ENCODE peak calls at places on chromosomes 12 and 14, in ten cellular contexts. T is Calu3, H is stomach, Z is upper lobe of right lung, K is left ventricle myocardium inferior, Y is WERI-Rb-1, V is PC-9, A is hepatocyte, J is cardiac muscle cell, G is BJ. P is an unnamed sample.

GRCh38 chr12:110693731-110694130 is 4.8 kb upstream of the HVCN1 start:
- DNase-seq in G (no peak), K (peak), J (no peak), H (no peak), Z (peak), T (no peak), Y (no peak), A (peak), V (no peak), P (no peak)

GRCh38 chr14:22168092-22168955 is 420.7 kb downstream of the DAD1 start:
- DNase-seq in G (no peak), T (no peak), J (no peak), A (no peak), Y (no peak), H (no peak), K (no peak), Z (no peak), V (no peak), P (no peak)

GRCh38 chr12:104886418-104887401 is 71.4 kb downstream of the SLC41A2 start:
- DNase-seq in V (peak), H (no peak), Z (no peak), A (peak), K (no peak), Y (no peak), J (no peak), G (no peak), T (no peak), P (no peak)

GRCh38 chr14:100120522-100121269 is 38.7 kb downstream of the DEGS2 start:
- DNase-seq in K (no peak), Y (no peak), H (no peak), V (no peak), A (no peak), Z (no peak), G (no peak), J (no peak), T (no peak), P (no peak)

GRCh38 chr12:30813741-30814687 is 59.3 kb upstream of the CAPRIN2 start:
- DNase-seq in J (no peak), G (no peak), V (no peak), A (no peak), T (no peak), Y (no peak), K (no peak), H (no peak), Z (no peak), P (no peak)

GRCh38 chr12:123591702-123592481 is 7.5 kb downstream of the TMED2 start:
- DNase-seq in T (no peak), Z (no peak), H (no peak), G (no peak), J (no peak), K (no peak), V (no peak), Y (no peak), A (peak), P (no peak)

GRCh38 chr14:64707661-64708060 is 3.4 kb downstream of the PLEKHG3 start:
- DNase-seq in H (no peak), G (no peak), A (peak), J (no peak), K (no peak), Y (no peak), Z (no peak), T (peak), V (peak), P (no peak)

GRCh38 chr12:124743479-124744272 is 120.0 kb downstream of the SCARB1 start:
- DNase-seq in Z (no peak), A (no peak), H (no peak), Y (no peak), G (no peak), V (no peak), J (no peak), T (no peak), K (no peak), P (no peak)

GRCh38 chr12:51884676-51885229 is 3.1 kb upstream of the ANKRD33 start:
- DNase-seq in G (no peak), K (no peak), J (no peak), H (no peak), Y (peak), T (no peak), V (peak), A (peak), Z (peak), P (no peak)

GRCh38 chr12:113186033-113186365 is 478 bp downstream of the RITA1 start:
- DNase-seq in T (no peak), G (no peak), K (no peak), A (peak), V (peak), J (no peak), Z (no peak), H (no peak), Y (no peak), P (no peak)

GRCh38 chr14:35355981-35356839 is 48.3 kb downstream of the NFKBIA start:
- DNase-seq in Y (no peak), J (no peak), K (no peak), H (no peak), A (peak), V (peak), Z (no peak), G (peak), T (peak), P (no peak)

GRCh38 chr14:77014734-77015133 is 13.8 kb downstream of the IRF2BPL start:
- DNase-seq in J (no peak), Y (no peak), Z (no peak), K (no peak), H (no peak), T (no peak), G (no peak), A (no peak), V (no peak), P (no peak)

GRCh38 chr14:105857816-105858675 is 331.7 kb downstream of the TMEM121 start:
- DNase-seq in A (no peak), H (no peak), J (no peak), K (peak), V (no peak), Y (peak), T (no peak), G (no peak), Z (peak), P (no peak)

GRCh38 chr14:101020971-101021370 is 117.4 kb upstream of the RTL1 start:
- DNase-seq in V (no peak), T (no peak), J (no peak), G (no peak), A (no peak), Z (peak), H (peak), Y (no peak), K (peak), P (no peak)

GRCh38 chr14:22658951-22659350 is 14.8 kb upstream of the OR6J1 start:
- DNase-seq in J (no peak), H (no peak), K (no peak), G (no peak), A (no peak), V (no peak), Y (no peak), T (no peak), Z (no peak), P (no peak)

GRCh38 chr14:77424862-77425261 is 1.5 kb upstream of the NOXRED1 start:
- DNase-seq in V (no peak), J (no peak), G (no peak), Z (no peak), A (no peak), K (no peak), H (no peak), Y (no peak), T (no peak), P (no peak)

DNA sequence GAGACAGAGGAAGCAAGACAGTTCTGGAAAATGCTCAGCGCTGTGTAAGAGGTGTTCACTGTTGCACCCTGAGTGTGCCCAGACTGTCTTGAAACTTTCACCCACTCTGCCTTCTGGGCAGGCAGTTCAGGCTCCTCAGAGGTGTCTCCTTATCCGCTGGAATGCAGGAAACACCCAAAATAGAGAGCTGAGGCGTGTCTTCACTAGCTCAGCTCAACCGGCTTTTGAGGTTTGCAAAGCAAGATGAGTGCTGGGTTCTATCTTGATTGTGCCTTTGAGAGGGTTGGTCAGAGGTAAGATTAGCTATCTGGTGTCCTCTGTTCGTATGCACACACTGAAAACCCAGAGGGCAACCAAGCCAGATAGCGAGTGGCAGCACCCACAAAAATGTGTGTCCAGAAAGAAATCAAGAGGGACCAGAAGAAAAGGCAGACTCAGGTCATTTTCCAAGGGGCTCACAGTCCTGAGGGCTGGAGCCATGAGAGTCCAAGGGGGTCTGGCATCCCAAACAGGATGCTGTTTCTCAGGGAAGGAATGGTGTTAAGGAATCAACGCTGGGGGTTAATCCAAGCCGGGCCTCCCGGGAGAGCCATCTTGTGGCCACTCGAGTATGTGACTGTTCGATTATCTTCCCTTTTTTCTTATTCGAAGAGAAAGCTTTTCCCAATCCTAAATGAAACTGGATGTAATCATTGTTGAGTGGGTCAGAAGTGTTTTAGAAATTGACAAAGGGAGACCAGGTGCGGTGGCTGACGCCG is 47.1 kb downstream of the TBX3 start:
- DNase-seq in T (peak), V (peak), Y (peak), K (no peak), J (peak), H (no peak), A (peak), Z (no peak), G (no peak), P (no peak)
- TF ChIP-seq CTCF in T (peak), V (peak), Y (peak), K (peak), J (peak), H (no peak), A (peak), Z (peak), G (peak), P (no peak)

GRCh38 chr12:106709068-106709511 is 65.4 kb upstream of the RIC8B start:
- DNase-seq in T (no peak), A (no peak), K (no peak), Y (no peak), Z (no peak), V (no peak), G (no peak), H (no peak), J (no peak), P (no peak)
- TF ChIP-seq CTCF in T (no peak), A (no peak), K (no peak), Y (peak), Z (peak), V (no peak), G (no peak), H (no peak), J (no peak), P (no peak)

DNA sequence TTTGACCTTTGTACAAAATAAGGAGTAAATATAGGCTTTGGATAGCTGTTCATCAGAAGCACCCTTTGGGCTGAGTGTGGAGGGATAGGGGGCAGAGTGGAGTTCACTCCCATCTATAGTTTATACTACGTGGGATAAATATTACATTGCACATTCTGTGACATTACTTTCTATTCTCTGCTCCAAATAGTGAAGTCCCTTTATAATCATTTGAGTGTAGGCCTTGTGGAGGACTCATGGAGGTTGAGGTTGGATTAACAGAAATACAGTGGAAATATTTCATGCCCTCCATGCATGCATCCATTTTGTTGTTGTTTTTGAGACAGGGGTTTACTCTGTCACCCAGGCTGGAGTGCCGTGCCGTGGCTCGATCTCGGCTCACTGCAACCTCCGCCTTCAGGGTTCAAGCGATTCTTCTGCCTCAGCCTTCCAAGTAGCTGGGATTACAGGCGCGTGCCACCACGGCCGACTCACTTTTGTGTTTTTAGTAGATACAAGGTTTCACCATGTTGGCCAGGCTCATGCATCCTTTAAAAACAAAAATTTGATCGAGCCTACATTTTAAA is 1.4 kb downstream of the CHPT1 start:
- DNase-seq in H (no peak), K (no peak), A (no peak), J (no peak), Z (no peak), T (peak), V (no peak), G (no peak), Y (no peak), P (no peak)
- TF ChIP-seq CTCF in H (no peak), K (peak), A (peak), J (peak), Z (no peak), T (no peak), V (no peak), G (peak), Y (no peak), P (no peak)

DNA sequence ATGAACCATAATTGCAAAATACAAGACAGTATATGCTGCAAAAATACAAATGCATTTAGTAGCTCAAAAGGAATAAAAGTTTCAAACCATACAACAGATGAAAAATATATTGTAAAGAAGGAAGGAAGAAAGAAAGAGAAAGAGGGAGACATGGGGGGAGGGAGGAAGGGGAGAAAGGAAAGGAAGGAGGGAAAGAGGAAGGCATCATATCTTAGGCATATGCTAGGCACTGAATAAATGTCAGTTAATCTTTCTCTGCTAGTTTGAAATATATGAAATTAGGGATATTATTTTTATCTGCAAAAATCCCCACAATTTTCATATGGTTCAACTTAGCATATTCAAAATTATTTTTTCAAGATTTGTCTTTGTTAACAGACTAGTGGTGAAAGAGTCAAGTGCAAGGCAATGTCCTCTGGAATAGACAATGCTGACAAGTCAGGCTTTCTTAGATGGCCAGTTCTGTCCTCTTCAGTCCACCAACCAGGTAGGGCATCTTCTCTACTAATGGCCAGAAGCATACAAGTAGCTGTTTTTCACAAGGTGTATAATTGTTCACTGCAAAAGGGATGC is 506.4 kb downstream of the PRKD1 start:
- DNase-seq in G (no peak), T (no peak), Z (no peak), K (no peak), V (no peak), A (no peak), H (no peak), J (no peak), Y (no peak), P (no peak)
- TF ChIP-seq CTCF in G (no peak), T (no peak), Z (no peak), K (no peak), V (no peak), A (no peak), H (no peak), J (no peak), Y (no peak), P (no peak)

DNA sequence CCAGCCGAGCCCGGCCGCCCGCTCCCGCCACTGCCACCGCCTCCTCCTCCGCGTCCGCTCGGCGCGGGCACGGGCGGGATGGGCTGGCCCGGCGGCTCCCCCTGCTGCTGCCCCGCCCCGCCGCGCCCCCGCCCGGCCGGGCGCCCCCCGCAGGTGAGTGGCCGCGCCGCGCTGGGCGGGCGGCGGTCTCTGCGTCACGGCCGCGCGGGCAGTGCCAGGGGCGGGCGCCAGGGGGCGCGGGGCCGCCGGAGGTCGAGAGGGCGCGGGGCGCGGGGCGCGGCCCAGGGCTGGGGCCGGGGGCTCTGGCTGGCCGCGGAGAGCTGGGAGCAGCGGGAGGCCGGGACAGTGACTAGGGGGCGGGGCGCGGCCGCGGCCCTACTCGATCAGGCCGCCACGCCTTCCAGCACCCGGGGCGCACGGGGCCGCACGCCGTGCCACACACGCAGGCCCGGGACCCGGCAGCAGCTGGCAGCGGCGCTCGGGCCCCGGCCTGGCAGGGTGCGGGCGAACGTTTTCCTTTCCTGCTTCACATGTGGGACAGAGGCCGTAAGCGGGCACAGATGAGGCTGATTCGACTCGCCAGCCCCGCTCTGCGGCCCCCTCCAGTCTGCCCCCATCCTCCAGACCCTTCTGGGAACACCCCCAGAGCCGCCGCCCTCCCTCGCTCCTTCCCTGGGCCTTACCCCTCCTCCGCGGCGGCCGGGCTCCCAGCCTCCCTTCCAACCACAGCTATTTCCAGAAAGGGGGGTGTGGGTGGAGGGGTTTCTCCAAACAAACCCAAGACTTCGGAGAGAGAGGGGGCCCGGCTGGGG is 2.4 kb upstream of the TNS2 start:
- DNase-seq in H (peak), T (peak), A (peak), J (peak), Y (peak), G (no peak), V (no peak), Z (peak), K (peak), P (peak)
- TF ChIP-seq CTCF in H (no peak), T (peak), A (no peak), J (no peak), Y (peak), G (peak), V (peak), Z (no peak), K (peak), P (no peak)

GRCh38 chr12:1094714-1095113 is 103.7 kb downstream of the ERC1 start:
- DNase-seq in Z (no peak), H (no peak), K (no peak), T (no peak), A (no peak), J (no peak), G (no peak), Y (no peak), V (peak), P (no peak)
- TF ChIP-seq CTCF in Z (no peak), H (no peak), K (no peak), T (no peak), A (no peak), J (no peak), G (no peak), Y (no peak), V (no peak), P (no peak)